ENCODE peak calls at places on chromosomes 12 and 14, in five cellular contexts. K is activated B cell treated with CpG ODN at 0.5 μM for 24 hours; Y is stimulated activated naive B cell treated with anti-CD40 and anti-IgM and Interleukin-4, amounts not matched to agents 10 μg/mL and 1 μg/mL and 100 μg/mL, for 72 hours; J is NCI-H1048; T is CD4-positive, alpha-beta T cell. Q is an unnamed sample.

GRCh38 chr14:38992067-38992835 is 110.8 kb downstream of the SEC23A start:
- DNase-seq in K (no peak), Y (no peak), J (no peak), T (no peak), Q (no peak)

GRCh38 chr14:101072945-101073597 is 169.5 kb upstream of the RTL1 start:
- DNase-seq in K (peak), Y (peak), J (no peak), T (no peak), Q (no peak)

GRCh38 chr12:29043069-29043468 is 106.0 kb upstream of the FAR2 start:
- DNase-seq in K (no peak), Y (no peak), J (no peak), T (no peak), Q (no peak)

GRCh38 chr12:54304187-54304810 is 3.5 kb upstream of the NFE2 start:
- DNase-seq in K (peak), Y (peak), J (no peak), T (no peak), Q (peak)

GRCh38 chr14:105411017-105411941 is 8.3 kb upstream of the MTA1 start:
- DNase-seq in K (peak), Y (no peak), J (no peak), T (no peak), Q (no peak)

GRCh38 chr12:56256326-56256960 is 1.7 kb downstream of the ANKRD52 start:
- DNase-seq in K (no peak), Y (no peak), J (no peak), T (no peak), Q (no peak)

GRCh38 chr14:44353805-44354204 is 153.3 kb downstream of the FSCB start:
- DNase-seq in K (no peak), Y (no peak), J (no peak), T (no peak), Q (no peak)

GRCh38 chr12:127284870-127285431 is 982.0 kb upstream of the TMEM132C start:
- DNase-seq in K (no peak), Y (no peak), J (no peak), T (no peak), Q (no peak)

GRCh38 chr14:53663709-53664108 is 292.9 kb downstream of the BMP4 start:
- DNase-seq in K (no peak), Y (no peak), J (no peak), T (no peak), Q (no peak)

GRCh38 chr12:131369094-131369845 is 341.6 kb upstream of the SFSWAP start:
- DNase-seq in K (no peak), Y (no peak), J (no peak), T (no peak), Q (no peak)

GRCh38 chr14:24806061-24806678 is 172.2 kb upstream of the GZMB start:
- DNase-seq in K (no peak), Y (peak), J (no peak), T (no peak), Q (no peak)

GRCh38 chr12:2117541-2117940 is 64.8 kb downstream of the CACNA1C start:
- DNase-seq in K (no peak), Y (no peak), J (no peak), T (no peak), Q (no peak)

GRCh38 chr14:30826070-30826469 is 48.3 kb upstream of the COCH start:
- DNase-seq in K (no peak), Y (no peak), J (no peak), T (no peak), Q (no peak)

GRCh38 chr12:42129595-42130204 is 15.0 kb downstream of the GXYLT1 start:
- DNase-seq in K (no peak), Y (no peak), J (no peak), T (no peak), Q (no peak)

GRCh38 chr12:2283480-2283879 is 230.7 kb downstream of the CACNA1C start:
- DNase-seq in K (no peak), Y (no peak), J (no peak), T (no peak), Q (no peak)

GRCh38 chr12:72274926-72275325 is 2.8 kb downstream of the TRHDE start:
- DNase-seq in K (no peak), Y (no peak), J (no peak), T (no peak), Q (no peak)

GRCh38 chr12:93135286-93136239 is 206.5 kb upstream of the EEA1 start:
- DNase-seq in K (no peak), Y (no peak), J (no peak), T (no peak), Q (no peak)

GRCh38 chr12:130424858-130425697 is 87.4 kb downstream of the PIWIL1 start:
- DNase-seq in K (no peak), Y (no peak), J (no peak), T (no peak), Q (no peak)

GRCh38 chr12:74328623-74329022 is 209.0 kb upstream of the ATXN7L3B start:
- DNase-seq in K (no peak), Y (no peak), J (no peak), T (no peak), Q (no peak)

GRCh38 chr14:64337901-64338615 is 43.9 kb upstream of the ESR2 start:
- DNase-seq in K (peak), Y (no peak), J (no peak), T (no peak), Q (peak)

GRCh38 chr14:53044486-53044885 is 93.6 kb upstream of the FERMT2 start:
- DNase-seq in K (no peak), Y (no peak), J (no peak), T (no peak), Q (no peak)

Q was measured in CMK.